ENCODE peak calls at places on chromosomes 6 and 20, in six cellular contexts. W is HepG2, D is K562, Z is A549, T is H1, U is endothelial cell of umbilical vein. R is an unnamed sample.

GRCh38 chr6:35092362-35093117 is 48.6 kb downstream of the TCP11 start:
- DNase-seq in W (no peak), D (peak), Z (no peak), T (peak), U (no peak), R (no peak)

GRCh38 chr6:119200774-119201173 is 122.3 kb upstream of the FAM184A start:
- DNase-seq in W (no peak), D (no peak), Z (no peak), T (no peak), U (no peak), R (no peak)

GRCh38 chr6:42860481-42860880 is 18.9 kb upstream of the RPL7L1 start:
- DNase-seq in W (no peak), D (no peak), Z (no peak), T (no peak), U (no peak), R (no peak)

GRCh38 chr6:9831783-9832182 is 583.1 kb downstream of the TFAP2A start:
- DNase-seq in W (no peak), D (no peak), Z (no peak), T (no peak), U (no peak), R (no peak)

GRCh38 chr6:111661541-111662041 is 55.9 kb upstream of the TRAF3IP2 start:
- DNase-seq in W (no peak), D (peak), Z (no peak), T (peak), U (no peak), R (peak)

GRCh38 chr20:7980332-7981046 is 39.1 kb downstream of the TMX4 start:
- DNase-seq in W (peak), D (peak), Z (peak), T (no peak), U (peak), R (peak)

GRCh38 chr6:157374889-157375443 is 6.0 kb upstream of the ZDHHC14 start:
- DNase-seq in W (no peak), D (no peak), Z (no peak), T (no peak), U (no peak), R (no peak)

GRCh38 chr6:138465007-138465645 is 34.2 kb downstream of the NHSL1 start:
- DNase-seq in W (peak), D (no peak), Z (peak), T (no peak), U (peak), R (no peak)

GRCh38 chr6:127279815-127280214 is 13.2 kb downstream of the RNF146 start:
- DNase-seq in W (no peak), D (no peak), Z (no peak), T (no peak), U (no peak), R (no peak)

GRCh38 chr6:149846321-149846720 is 17.8 kb downstream of the LRP11 start:
- DNase-seq in W (no peak), D (no peak), Z (peak), T (no peak), U (no peak), R (no peak)

GRCh38 chr6:105373481-105373880 is 29.4 kb downstream of the PREP start:
- DNase-seq in W (no peak), D (no peak), Z (no peak), T (no peak), U (no peak), R (no peak)

GRCh38 chr6:79570802-79571367 is 33.7 kb upstream of the LCA5 start:
- DNase-seq in W (peak), D (peak), Z (peak), T (no peak), U (peak), R (no peak)

GRCh38 chr20:38628580-38629470 is 27.2 kb downstream of the ARHGAP40 start:
- DNase-seq in W (no peak), D (no peak), Z (no peak), T (no peak), U (no peak), R (no peak)

GRCh38 chr6:140784573-140784972 is 1348.2 kb upstream of the GJE1 start:
- DNase-seq in W (no peak), D (no peak), Z (no peak), T (no peak), U (peak), R (no peak)

DNA sequence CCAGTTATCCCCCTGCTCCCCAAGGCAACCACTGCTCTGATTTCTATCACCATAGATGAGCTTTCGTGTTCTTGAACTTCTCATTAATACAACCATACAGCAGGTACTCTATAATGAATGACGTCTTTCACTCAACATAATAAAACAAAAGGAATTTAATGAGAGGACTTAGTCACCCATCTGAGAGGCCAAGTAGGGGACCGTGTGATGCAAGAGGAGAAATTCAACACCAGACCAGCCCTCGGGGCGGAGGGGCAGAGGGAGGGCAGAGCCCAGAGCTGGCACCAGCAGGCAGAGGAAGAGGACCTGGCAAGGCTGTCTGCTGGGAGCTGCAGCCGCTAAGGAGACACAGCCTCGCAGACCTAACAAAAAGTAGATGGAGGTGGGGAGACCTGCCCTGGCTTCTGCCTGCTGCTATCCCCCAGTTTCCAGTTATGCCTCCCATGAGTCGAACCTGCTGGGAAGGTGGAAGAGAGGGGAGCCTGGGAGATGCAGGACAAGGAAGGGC is 13.7 kb downstream of the CCN5 start:
- DNase-seq in W (no peak), D (no peak), Z (peak), T (peak), U (peak), R (peak)
- TF ChIP-seq JUN in W (no peak), D (no peak), Z (peak), T (no peak), U (peak), R (no peak)

GRCh38 chr6:133548409-133548808 is 307.3 kb downstream of the EYA4 start:
- DNase-seq in W (no peak), D (no peak), Z (peak), T (no peak), U (no peak), R (no peak)
- TF ChIP-seq JUN in W (no peak), D (no peak), Z (no peak), T (no peak), U (no peak), R (no peak)

DNA sequence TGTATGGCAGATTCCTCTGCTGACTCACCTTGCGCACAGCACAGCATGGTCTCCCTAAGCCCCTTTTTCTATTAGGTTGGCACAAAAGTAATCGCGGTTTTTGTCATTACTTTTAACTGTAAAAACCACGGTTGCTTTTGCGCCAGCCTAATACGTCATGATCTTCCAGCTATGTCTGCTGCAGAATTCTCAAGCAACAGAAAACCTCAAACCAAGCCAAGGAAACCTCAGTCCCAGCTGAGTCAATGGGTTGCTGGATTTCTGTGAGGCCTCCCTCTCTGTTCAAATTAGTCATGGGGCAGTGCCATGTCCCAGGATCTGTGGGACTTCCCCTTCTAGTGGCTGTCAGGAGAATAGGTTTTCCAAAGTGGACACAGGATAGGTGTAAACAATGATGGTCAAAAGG is 15.7 kb upstream of the ENPP1 start:
- DNase-seq in W (peak), D (no peak), Z (peak), T (no peak), U (no peak), R (no peak)
- TF ChIP-seq JUN in W (no peak), D (no peak), Z (no peak), T (no peak), U (no peak), R (no peak)

GRCh38 chr20:10696650-10697049 is 22.9 kb upstream of the JAG1 start:
- DNase-seq in W (peak), D (peak), Z (no peak), T (peak), U (no peak), R (peak)
- TF ChIP-seq JUN in W (no peak), D (no peak), Z (no peak), T (no peak), U (no peak), R (no peak)

GRCh38 chr6:151630991-151631655 is 137.3 kb downstream of the CCDC170 start:
- DNase-seq in W (no peak), D (no peak), Z (no peak), T (no peak), U (no peak), R (no peak)
- TF ChIP-seq JUN in W (no peak), D (no peak), Z (no peak), T (no peak), U (no peak), R (no peak)

DNA sequence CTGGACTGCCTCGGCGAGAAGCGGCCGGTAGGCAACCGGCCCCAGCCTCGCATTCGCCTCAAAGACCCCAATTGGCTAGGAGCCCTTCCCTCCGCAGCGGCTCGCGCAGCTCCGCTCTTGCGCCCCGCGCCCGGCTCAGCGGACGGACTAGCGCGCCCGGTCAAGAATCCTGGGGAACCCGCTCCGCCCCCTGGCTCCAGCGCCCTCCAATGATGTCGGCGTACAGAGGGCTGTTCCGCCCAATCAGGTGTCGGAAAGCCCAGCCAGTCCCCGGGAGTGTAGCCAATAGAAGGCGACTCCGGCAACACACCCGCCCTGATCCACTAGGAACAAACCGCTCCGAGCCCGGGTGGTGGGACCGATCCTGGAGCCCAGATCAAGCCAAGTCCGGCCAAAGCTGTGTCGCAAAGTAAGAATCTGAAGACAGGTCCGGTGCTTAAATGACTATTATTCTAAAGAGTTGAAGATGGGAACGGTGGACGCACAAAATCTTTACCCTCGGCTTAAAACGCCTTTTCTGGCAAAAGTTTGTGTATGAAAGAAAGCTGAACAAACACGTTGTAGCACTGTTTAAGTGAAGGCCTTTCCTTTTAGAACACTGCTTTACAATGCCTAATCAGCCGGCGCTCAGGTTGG is 132.2 kb downstream of the OGFRL1 start:
- DNase-seq in W (no peak), D (no peak), Z (peak), T (peak), U (peak), R (peak)
- TF ChIP-seq JUN in W (no peak), D (no peak), Z (peak), T (no peak), U (no peak), R (no peak)

DNA sequence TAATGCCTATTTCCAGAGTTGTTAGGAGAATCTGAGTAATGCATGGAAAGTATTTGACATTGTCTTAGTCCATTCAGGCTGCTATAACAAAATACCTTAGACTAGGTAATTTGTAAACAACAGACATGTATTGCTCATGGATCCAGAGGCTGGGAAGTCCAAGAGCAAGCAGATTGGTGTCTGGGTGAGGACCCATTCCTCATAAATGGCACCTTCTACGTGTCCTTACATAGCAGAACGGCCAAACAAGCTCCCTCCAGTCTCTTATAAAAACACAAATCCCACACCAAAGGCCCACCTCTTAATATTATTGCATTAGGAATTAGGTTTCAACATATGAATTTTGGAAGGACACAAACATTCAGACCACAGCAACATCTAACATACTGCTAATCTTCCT is 30.2 kb downstream of the MBOAT1 start:
- DNase-seq in W (no peak), D (no peak), Z (no peak), T (no peak), U (no peak), R (no peak)
- TF ChIP-seq JUN in W (no peak), D (no peak), Z (no peak), T (no peak), U (no peak), R (no peak)

GRCh38 chr6:115643762-115644161 is 416.9 kb downstream of the FRK start:
- DNase-seq in W (peak), D (no peak), Z (peak), T (no peak), U (no peak), R (no peak)
- TF ChIP-seq JUN in W (no peak), D (no peak), Z (no peak), T (no peak), U (no peak), R (no peak)

GRCh38 chr6:63744810-63745209 is 109.2 kb downstream of the PHF3 start:
- DNase-seq in W (no peak), D (no peak), Z (no peak), T (no peak), U (no peak), R (no peak)

GRCh38 chr6:63745784-63746183 is 110.2 kb downstream of the PHF3 start:
- DNase-seq in W (no peak), D (no peak), Z (no peak), T (no peak), U (no peak), R (no peak)

DNA sequence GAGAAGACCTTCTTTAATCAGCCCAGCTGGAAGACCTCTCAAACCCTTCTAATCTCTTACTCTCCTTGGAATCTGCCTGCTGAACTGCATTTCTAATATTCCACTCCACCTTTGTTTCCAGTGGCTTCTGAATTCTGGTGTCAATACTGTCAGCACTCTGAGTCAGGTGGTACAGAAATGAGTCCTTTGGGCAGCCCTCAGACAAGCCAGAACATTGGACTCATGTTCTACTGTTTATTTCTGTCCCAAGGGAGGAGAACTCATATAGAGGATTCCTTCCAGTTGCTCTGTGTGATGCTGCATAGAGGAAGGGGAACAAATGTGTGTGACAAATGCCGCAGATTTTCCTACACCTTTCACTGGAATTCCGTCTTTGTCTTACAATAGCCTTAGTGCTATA is 114.8 kb downstream of the PHF3 start:
- DNase-seq in W (no peak), D (no peak), Z (no peak), T (no peak), U (no peak), R (no peak)
- TF ChIP-seq JUN in W (no peak), D (no peak), Z (no peak), T (no peak), U (no peak), R (no peak)

R was measured in WTC11.